ENCODE peak calls at places on chromosomes 16 and 17, in ten cellular contexts. L is tibial nerve; W is GM03348; N is AG09309; P is activated T-cell treated with anti-CD3 and anti-CD28 coated beads for 24 hours; X is GM12892; T is activated T-helper 2 cell treated with anti-CD3 and anti-CD28 coated beads, Interferon-gamma antibody, Interleukin-2, Interleukin-4, amounts not matched to agents 10 μg/mL and 5 μg/mL and 100 μg/mL, durations not matched to agents 14 hours and 24 hours and 36 hours; C is skeletal muscle cell; J is nucleus accumbens; Z is RCC 7860. O is an unnamed sample.

GRCh38 chr17:54900457-54901229 is at the start of gene TOM1L1:
- DNase-seq in N (no peak), W (peak; percentile 92), X (peak; percentile 39), L (no peak), P (peak; percentile 11), J (peak; percentile 55), T (peak; percentile 9), C (no peak), Z (peak; percentile 55), O (peak; percentile 92)

GRCh38 chr16:24577167-24577566 is 37.8 kb downstream of the RBBP6 start:
- DNase-seq in T (no peak), W (no peak), C (no peak), X (no peak), J (no peak), Z (no peak), L (no peak), N (no peak), P (no peak), O (no peak)

GRCh38 chr16:50209548-50210265 is 56.6 kb downstream of the TENT4B start:
- DNase-seq in J (no peak), N (no peak), Z (no peak), W (no peak), C (no peak), P (no peak), L (no peak), X (no peak), T (no peak), O (no peak)

GRCh38 chr16:25298165-25298872 is 40.7 kb upstream of the ZKSCAN2 start:
- DNase-seq in J (no peak), L (no peak), P (no peak), N (no peak), C (no peak), T (no peak), Z (no peak), X (no peak), W (no peak), O (no peak)

GRCh38 chr17:353213-353837 is 718 bp upstream of the RPH3AL start:
- DNase-seq in L (peak; percentile 41), N (no peak), Z (no peak), P (no peak), C (no peak), T (no peak), W (no peak), J (no peak), X (no peak), O (no peak)

GRCh38 chr17:10772425-10773380 is 31.2 kb downstream of the TMEM238L start:
- DNase-seq in X (no peak), N (no peak), T (no peak), J (no peak), Z (peak; percentile 24), W (no peak), C (no peak), L (no peak), P (peak; percentile 14), O (no peak)

GRCh38 chr16:49811630-49812334 is 44.1 kb downstream of the ZNF423 start:
- DNase-seq in W (no peak), Z (no peak), C (peak; percentile 11), T (no peak), L (no peak), P (no peak), N (no peak), X (no peak), J (peak; percentile 73), O (no peak)

GRCh38 chr17:1025733-1026598 is 29.0 kb downstream of the TIMM22 start:
- DNase-seq in C (no peak), P (no peak), W (no peak), T (no peak), N (no peak), L (no peak), X (no peak), J (no peak), Z (no peak), O (no peak)

GRCh38 chr17:40106760-40107265 is 6.4 kb upstream of the NR1D1 start:
- DNase-seq in J (peak; percentile 43), L (peak; percentile 22), W (no peak), N (no peak), Z (no peak), X (no peak), T (no peak), C (no peak), P (no peak), O (no peak)

GRCh38 chr17:75970011-75970523 is 8.9 kb downstream of the ACOX1 start:
- DNase-seq in W (peak; percentile 18), X (no peak), P (no peak), J (no peak), C (no peak), N (no peak), T (no peak), L (no peak), Z (no peak), O (no peak)

GRCh38 chr17:14340968-14341412 is 40.1 kb downstream of the HS3ST3B1 start:
- DNase-seq in N (no peak), Z (no peak), P (no peak), W (no peak), L (no peak), J (no peak), T (no peak), C (no peak), X (no peak), O (peak; percentile 15)

GRCh38 chr16:81650982-81651562 is 128.0 kb upstream of the PLCG2 start:
- DNase-seq in X (no peak), Z (no peak), P (no peak), T (no peak), C (no peak), L (peak; percentile 61), W (no peak), N (no peak), J (no peak), O (no peak)

GRCh38 chr16:65579050-65579449 is 457.2 kb upstream of the CDH11 start:
- DNase-seq in N (no peak), Z (no peak), J (no peak), P (no peak), T (no peak), X (no peak), W (no peak), L (no peak), C (no peak), O (no peak)

GRCh38 chr17:35254107-35254802 is 11.4 kb downstream of the SLFN5 start:
- DNase-seq in L (peak; percentile 92), P (no peak), N (peak; percentile 89), Z (peak; percentile 85), X (no peak), W (peak; percentile 80), T (no peak), J (no peak), C (peak; percentile 92), O (peak; percentile 68)

GRCh38 chr17:20010099-20010863 is 1.1 kb downstream of the SPECC1 start:
- DNase-seq in J (peak; percentile 64), L (peak; percentile 43), Z (peak; percentile 10), W (peak; percentile 44), P (no peak), X (no peak), C (no peak), T (no peak), N (peak; percentile 43), O (peak; percentile 69)

GRCh38 chr17:45702666-45703266 is 81.4 kb upstream of the CRHR1 start:
- DNase-seq in L (no peak), J (no peak), T (no peak), P (no peak), C (no peak), X (no peak), W (peak; percentile 48), Z (no peak), N (no peak), O (peak; percentile 33)

GRCh38 chr17:45150911-45151809 is 2.9 kb downstream of the HEXIM1 start:
- DNase-seq in Z (no peak), N (no peak), P (no peak), T (no peak), X (no peak), C (no peak), W (no peak), J (no peak), L (no peak), O (no peak)

GRCh38 chr17:18084256-18084655 is 3.5 kb upstream of the DRG2 start:
- DNase-seq in P (no peak), L (no peak), N (no peak), Z (no peak), C (no peak), J (no peak), X (no peak), W (no peak), T (no peak), O (no peak)

GRCh38 chr17:78132086-78132676 is 1.6 kb downstream of the TMC8 start:
- DNase-seq in P (peak; percentile 46), N (no peak), X (no peak), J (no peak), T (peak; percentile 71), C (no peak), Z (no peak), L (no peak), W (no peak), O (no peak)

GRCh38 chr17:17350491-17351355 is 47.5 kb downstream of the NT5M start:
- DNase-seq in C (no peak), L (no peak), W (peak; percentile 77), J (no peak), N (no peak), Z (no peak), T (no peak), P (no peak), X (no peak), O (peak; percentile 80)

GRCh38 chr16:23499801-23500200 is 10.5 kb downstream of the GGA2 start:
- DNase-seq in X (no peak), C (no peak), L (no peak), Z (no peak), W (no peak), J (peak; percentile 54), P (no peak), N (no peak), T (no peak), O (no peak)

GRCh38 chr17:253091-253846 is 71.8 kb upstream of the DOC2B start:
- DNase-seq in L (no peak), T (no peak), J (no peak), P (no peak), W (no peak), C (no peak), N (no peak), Z (no peak), X (no peak), O (no peak)

GRCh38 chr16:69691980-69692911 is 34.1 kb downstream of the NQO1 start:
- DNase-seq in J (no peak), C (peak; percentile 11), T (no peak), P (no peak), L (no peak), Z (no peak), W (peak; percentile 49), N (no peak), X (no peak), O (peak; percentile 57)

GRCh38 chr16:48611329-48612137 is 1.6 kb upstream of the N4BP1 start:
- DNase-seq in X (no peak), T (peak; percentile 78), C (no peak), L (no peak), N (no peak), W (no peak), Z (no peak), J (no peak), P (peak; percentile 64), O (no peak)

GRCh38 chr17:9434502-9435113 is 141.0 kb downstream of the STX8 start:
- DNase-seq in N (no peak), X (no peak), J (no peak), T (no peak), W (no peak), Z (no peak), C (no peak), L (no peak), P (no peak), O (no peak)

GRCh38 chr16:74461826-74462225 is 40.5 kb upstream of the CLEC18B start:
- DNase-seq in X (no peak), T (no peak), N (no peak), W (no peak), P (no peak), C (no peak), J (no peak), L (no peak), Z (no peak), O (no peak)

GRCh38 chr17:79778504-79779087 is 648 bp downstream of the CBX2 start:
- DNase-seq in Z (no peak), P (no peak), T (no peak), W (no peak), L (no peak), N (no peak), J (no peak), X (no peak), C (no peak), O (no peak)

GRCh38 chr16:49019081-49019633 is 262.5 kb downstream of the CBLN1 start:
- DNase-seq in P (no peak), C (no peak), N (no peak), X (no peak), J (no peak), Z (no peak), T (no peak), W (no peak), L (no peak), O (no peak)